ENCODE peak calls at places on chromosomes 13 and 19, in four cellular contexts. One of them, this sample, is unnamed.

GRCh38 chr13:33349996-33350826 is 64.7 kb upstream of the STARD13 start:
- DNase-seq in C1 segment of cervical spinal cord: peak
- DNase-seq in PC-9: no peak
- DNase-seq in T follicular helper cell: no peak
- DNase-seq in this sample: peak

GRCh38 chr19:22052644-22053013 is 345 bp downstream of the ZNF257 start:
- DNase-seq in T follicular helper cell: no peak
- DNase-seq in PC-9: no peak
- DNase-seq in C1 segment of cervical spinal cord: no peak
- DNase-seq in this sample: no peak

GRCh38 chr19:36081385-36081784 is 26.7 kb downstream of the WDR62 start:
- DNase-seq in T follicular helper cell: no peak
- DNase-seq in PC-9: no peak
- DNase-seq in C1 segment of cervical spinal cord: no peak
- DNase-seq in this sample: no peak

GRCh38 chr13:43744630-43745029 is 42.1 kb downstream of the ENOX1 start:
- DNase-seq in PC-9: no peak
- DNase-seq in T follicular helper cell: no peak
- DNase-seq in C1 segment of cervical spinal cord: no peak
- DNase-seq in this sample: no peak

GRCh38 chr13:27516103-27516502 is 65.7 kb upstream of the MTIF3 start:
- DNase-seq in PC-9: no peak
- DNase-seq in T follicular helper cell: no peak
- DNase-seq in C1 segment of cervical spinal cord: no peak
- DNase-seq in this sample: no peak

GRCh38 chr19:6233051-6233826 is 46.5 kb downstream of the MLLT1 start:
- DNase-seq in T follicular helper cell: no peak
- DNase-seq in PC-9: no peak
- DNase-seq in C1 segment of cervical spinal cord: no peak
- DNase-seq in this sample: no peak

GRCh38 chr19:15548648-15549047 is 40.3 kb downstream of the CYP4F22 start:
- DNase-seq in T follicular helper cell: no peak
- DNase-seq in PC-9: no peak
- DNase-seq in C1 segment of cervical spinal cord: no peak
- DNase-seq in this sample: no peak

GRCh38 chr13:97339019-97339988 is 94.7 kb upstream of the RAP2A start:
- DNase-seq in T follicular helper cell: no peak
- DNase-seq in PC-9: no peak
- DNase-seq in C1 segment of cervical spinal cord: peak
- DNase-seq in this sample: no peak

GRCh38 chr13:100941377-100941776 is 266.8 kb upstream of the TMTC4 start:
- DNase-seq in C1 segment of cervical spinal cord: no peak
- DNase-seq in PC-9: no peak
- DNase-seq in T follicular helper cell: no peak
- DNase-seq in this sample: no peak

GRCh38 chr19:45059258-45059965 is 16.9 kb downstream of the ZNF296 start:
- DNase-seq in T follicular helper cell: peak
- DNase-seq in C1 segment of cervical spinal cord: peak
- DNase-seq in PC-9: peak
- DNase-seq in this sample: peak

GRCh38 chr13:70249332-70250064 is 141.2 kb upstream of the KLHL1 start:
- DNase-seq in C1 segment of cervical spinal cord: no peak
- DNase-seq in T follicular helper cell: no peak
- DNase-seq in PC-9: peak
- DNase-seq in this sample: peak

GRCh38 chr19:10289167-10289835 is 451 bp upstream of the ICAM5 start:
- DNase-seq in PC-9: peak
- DNase-seq in C1 segment of cervical spinal cord: no peak
- DNase-seq in T follicular helper cell: peak
- DNase-seq in this sample: peak

GRCh38 chr13:27264181-27264580 is 6.4 kb upstream of the RASL11A start:
- DNase-seq in PC-9: no peak
- DNase-seq in C1 segment of cervical spinal cord: peak
- DNase-seq in T follicular helper cell: no peak
- DNase-seq in this sample: no peak

GRCh38 chr13:66341978-66342377 is 888.2 kb downstream of the PCDH9 start:
- DNase-seq in T follicular helper cell: no peak
- DNase-seq in C1 segment of cervical spinal cord: no peak
- DNase-seq in PC-9: no peak
- DNase-seq in this sample: no peak